ENCODE peak calls at places on chromosomes 6 and 20, in four cellular contexts. T is HepG2, N is H1, A is GM12878. O is an unnamed sample.
A peak's percentile ranks its signal among the peaks of the same experiment; 100 is the strongest.

GRCh38 chr6:8276148-8276547 is 159.2 kb downstream of the SLC35B3 start:
- DNase-seq in T (no peak), N (no peak), A (no peak), O (no peak)

GRCh38 chr6:41647061-41647511 is 8.8 kb downstream of the MDFI start:
- DNase-seq in T (no peak), N (no peak), A (no peak), O (no peak)

GRCh38 chr20:11814276-11814675 is 103.4 kb upstream of the BTBD3 start:
- DNase-seq in T (no peak), N (no peak), A (no peak), O (no peak)

GRCh38 chr6:37860226-37860839 is 40.8 kb downstream of the ZFAND3 start:
- DNase-seq in T (peak; percentile 53), N (no peak), A (no peak), O (peak; percentile 28)

GRCh38 chr6:44456070-44456965 is 68.8 kb downstream of the CDC5L start:
- DNase-seq in T (peak; percentile 61), N (no peak), A (no peak), O (peak; percentile 86)

GRCh38 chr6:16683524-16684194 is 77.6 kb downstream of the ATXN1 start:
- DNase-seq in T (peak; percentile 79), N (no peak), A (no peak), O (no peak)

GRCh38 chr6:43761666-43762409 is 8.2 kb upstream of the VEGFA start:
- DNase-seq in T (no peak), N (no peak), A (no peak), O (no peak)

GRCh38 chr20:61488030-61488429 is 236.0 kb downstream of the CDH4 start:
- DNase-seq in T (no peak), N (no peak), A (no peak), O (no peak)

GRCh38 chr20:46122516-46123481 is 4.7 kb downstream of the CD40 start:
- DNase-seq in T (no peak), N (no peak), A (no peak), O (no peak)

GRCh38 chr6:143772110-143772509 is 71.0 kb upstream of the LTV1 start:
- DNase-seq in T (no peak), N (no peak), A (no peak), O (no peak)

GRCh38 chr6:26211963-26212362 is 124.7 kb downstream of the HFE start:
- DNase-seq in T (no peak), N (no peak), A (no peak), O (peak; percentile 48)

GRCh38 chr6:159790149-159790946 is at the start of gene MRPL18:
- DNase-seq in T (peak; percentile 99), N (peak; percentile 96), A (peak; percentile 95), O (peak; percentile 99)

DNA sequence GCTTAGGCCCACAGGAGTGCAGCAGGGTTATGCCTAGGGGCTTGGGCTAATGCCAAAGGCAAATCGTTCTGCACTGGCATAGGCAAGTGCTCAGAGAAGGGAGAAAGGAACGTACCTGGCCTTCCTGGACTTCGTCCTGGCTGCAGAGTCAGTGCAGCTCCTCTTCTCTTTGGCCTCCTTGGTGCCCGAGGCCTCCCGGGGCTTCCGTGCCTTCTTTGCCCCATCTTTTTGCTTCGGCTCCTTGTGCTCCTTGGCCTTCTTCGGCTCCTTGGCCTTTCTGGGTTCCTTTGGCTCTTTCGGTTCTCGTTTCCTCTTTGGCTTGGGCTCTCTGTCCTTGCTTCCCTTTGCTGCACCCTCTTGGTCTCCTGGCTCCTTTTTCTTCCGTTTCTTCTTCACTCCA is 85.2 kb downstream of the CHD6 start:
- DNase-seq in T (no peak), N (no peak), A (no peak), O (no peak)
- H3K36me3 ChIP-seq in T (peaks cover 7% of the 10 kb centered on the region), N (no peaks in the 10 kb centered on the region), A (peaks cover 21% of the 10 kb centered on the region), O (peaks cover 15% of the 10 kb centered on the region)

GRCh38 chr20:1847780-1848179 is 47.4 kb upstream of the SIRPA start:
- DNase-seq in T (no peak), N (no peak), A (no peak), O (no peak)

GRCh38 chr20:1845701-1846100 is 49.5 kb upstream of the SIRPA start:
- DNase-seq in T (no peak), N (no peak), A (no peak), O (no peak)

GRCh38 chr20:1848378-1848777 is 46.8 kb upstream of the SIRPA start:
- DNase-seq in T (no peak), N (no peak), A (no peak), O (no peak)

GRCh38 chr20:1844723-1845523 is 50.3 kb upstream of the SIRPA start:
- DNase-seq in T (no peak), N (no peak), A (peak; percentile 80), O (no peak)

DNA sequence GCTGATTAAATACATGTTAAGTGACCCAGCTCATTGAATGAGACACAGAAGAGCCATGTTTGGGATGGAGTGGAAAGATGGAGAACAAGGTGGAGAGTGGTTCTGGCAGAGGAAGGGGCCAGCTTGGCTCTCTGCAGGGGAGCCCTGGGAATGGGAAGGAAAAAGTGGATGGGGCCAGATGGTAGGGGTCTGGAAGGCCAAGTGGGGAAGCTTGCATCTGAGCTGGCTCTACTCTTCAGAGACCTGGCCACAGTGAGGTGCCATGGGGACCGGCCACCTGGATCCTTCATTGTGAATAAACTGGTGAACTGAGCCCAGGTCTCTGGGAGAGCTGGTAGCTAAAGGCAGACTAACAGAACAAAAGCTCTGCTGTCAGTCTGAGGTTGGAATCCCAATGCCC is 48.9 kb upstream of the SIRPA start:
- DNase-seq in T (no peak), N (no peak), A (no peak), O (no peak)
- TF ChIP-seq RAD21 in T (no peak), N (no peak), A (no peak), O (no peak)

GRCh38 chr20:31515775-31516107 is 1.5 kb downstream of the HM13 start:
- DNase-seq in T (no peak), N (no peak), A (no peak), O (peak; percentile 13)

GRCh38 chr20:31517373-31517772 is 3.1 kb downstream of the HM13 start:
- DNase-seq in T (peak; percentile 91), N (no peak), A (no peak), O (peak; percentile 38)

GRCh38 chr20:31515072-31515774 is 981 bp downstream of the HM13 start:
- DNase-seq in T (no peak), N (no peak), A (no peak), O (no peak)

GRCh38 chr20:31516166-31516565 is 1.9 kb downstream of the HM13 start:
- DNase-seq in T (no peak), N (no peak), A (no peak), O (no peak)

GRCh38 chr20:31516651-31517050 is 2.4 kb downstream of the HM13 start:
- DNase-seq in T (no peak), N (no peak), A (no peak), O (no peak)
- TF ChIP-seq HDAC2 in T (no peak), N (no peak), A (no peak), O (no peak)

DNA sequence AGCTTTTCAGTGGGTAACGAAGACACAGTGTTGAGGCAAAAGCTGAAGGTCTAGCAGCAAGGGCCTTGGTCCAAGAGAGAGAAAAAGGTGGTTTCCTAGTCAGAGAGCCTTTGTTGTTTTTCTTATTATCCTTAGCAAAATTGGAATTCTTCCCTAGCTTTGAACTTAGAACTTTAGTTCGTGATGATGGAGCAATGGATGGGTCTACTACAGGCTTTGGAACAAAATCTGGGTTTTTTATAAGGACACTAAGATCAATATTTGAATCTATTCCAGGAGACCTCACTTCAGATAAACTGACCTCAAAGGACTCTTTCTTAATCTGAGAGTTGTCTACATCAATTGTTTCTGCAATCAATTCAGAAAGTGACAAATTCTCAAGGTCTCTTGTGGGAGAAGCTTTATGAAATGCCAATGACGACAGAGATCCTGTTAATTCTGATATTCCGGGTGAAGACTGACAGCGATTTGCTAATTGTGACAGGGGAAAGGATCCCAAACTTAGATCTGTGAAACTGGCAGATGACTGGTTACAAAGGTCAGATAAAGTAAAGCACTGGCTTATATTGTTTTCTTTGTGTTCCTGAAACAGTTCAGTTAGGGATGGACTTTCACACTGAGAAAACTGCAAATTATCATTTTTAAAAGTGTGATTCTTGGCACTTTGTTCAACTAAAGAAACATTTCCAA is 17.7 kb downstream of the HBS1L start:
- DNase-seq in T (peak; percentile 23), N (no peak), A (no peak), O (no peak)
- H3K36me3 ChIP-seq in T (peaks cover 7% of the 10 kb centered on the region), N (peaks cover 4% of the 10 kb centered on the region), A (peaks cover 34% of the 10 kb centered on the region), O (peaks cover 77% of the 10 kb centered on the region)

GRCh38 chr20:33857722-33858563 is 46.8 kb downstream of the CHMP4B start:
- DNase-seq in T (no peak), N (no peak), A (no peak), O (no peak)

GRCh38 chr20:33859751-33860150 is 48.6 kb downstream of the CHMP4B start:
- DNase-seq in T (no peak), N (no peak), A (no peak), O (no peak)

GRCh38 chr20:33858666-33859065 is 47.5 kb downstream of the CHMP4B start:
- DNase-seq in T (no peak), N (no peak), A (no peak), O (no peak)

GRCh38 chr20:33861458-33861857 is 50.3 kb downstream of the CHMP4B start:
- DNase-seq in T (no peak), N (no peak), A (no peak), O (no peak)

DNA sequence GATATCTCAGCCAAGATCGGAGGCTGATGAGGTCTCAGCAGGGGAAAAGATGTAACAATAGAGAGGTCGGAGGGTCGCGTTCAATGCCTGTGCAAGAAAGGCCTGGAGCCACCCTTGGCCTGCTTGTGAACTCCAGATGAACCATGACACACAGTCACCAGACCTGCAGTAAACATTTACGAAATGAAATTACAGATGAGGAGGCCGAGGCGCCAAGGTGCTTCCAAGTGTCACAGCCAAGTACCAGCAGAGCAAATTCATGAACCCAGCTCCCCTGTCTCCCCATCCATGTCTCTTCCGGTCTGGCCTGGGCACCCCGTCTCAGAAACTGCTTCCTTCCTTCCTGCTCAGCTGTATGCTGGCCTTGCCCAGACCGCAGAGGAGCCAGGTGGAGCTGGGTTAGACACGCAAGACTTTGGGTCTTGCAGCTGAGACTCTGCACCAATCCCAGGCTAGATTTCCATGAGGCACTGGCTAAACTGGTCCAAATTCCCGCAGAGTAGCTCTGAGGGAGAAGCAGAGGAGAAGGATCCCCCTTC is 48.1 kb downstream of the CHMP4B start:
- DNase-seq in T (peak; percentile 37), N (no peak), A (no peak), O (no peak)
- TF ChIP-seq RAD21 in T (no peak), N (no peak), A (no peak), O (no peak)

O was measured in K562.